ENCODE peak calls at places on chromosomes 6 and 20, in ten cellular contexts. S is uterus, B is tibial nerve, Y is heart left ventricle, O is IMR-90, R is spleen, F is HCT116, K is stomach, N is ovary, C is testis. H is an unnamed sample.

GRCh38 chr20:48736636-48737035 is 91.2 kb downstream of the PREX1 start:
- DNase-seq in C (no peak), N (no peak), B (no peak), K (no peak), F (no peak), S (no peak), O (no peak), R (no peak), Y (no peak), H (no peak)

GRCh38 chr6:85390105-85390728 is 59.7 kb upstream of the NT5E start:
- DNase-seq in Y (no peak), R (no peak), S (no peak), C (no peak), O (peak; percentile 22), N (no peak), F (no peak), B (no peak), K (no peak), H (no peak)

GRCh38 chr6:30329331-30329730 is 2.6 kb downstream of the TRIM39 start:
- DNase-seq in O (no peak), Y (peak; percentile 37), N (no peak), F (no peak), K (peak; percentile 30), R (peak; percentile 90), S (no peak), C (no peak), B (no peak), H (no peak)

GRCh38 chr6:110490110-110490509 is 13.7 kb upstream of the SLC22A16 start:
- DNase-seq in C (no peak), N (no peak), O (no peak), S (no peak), F (no peak), B (no peak), K (no peak), Y (no peak), R (no peak), H (no peak)

GRCh38 chr6:163457637-163458561 is 43.4 kb downstream of the QKI start:
- DNase-seq in F (no peak), Y (peak; percentile 53), C (no peak), B (peak; percentile 43), K (no peak), R (no peak), S (no peak), N (no peak), O (peak; percentile 95), H (peak; percentile 68)

GRCh38 chr6:156846845-156847599 is 69.8 kb downstream of the ARID1B start:
- DNase-seq in B (no peak), C (no peak), F (no peak), O (no peak), K (no peak), Y (no peak), R (no peak), N (no peak), S (no peak), H (no peak)

GRCh38 chr20:49615401-49616153 is 47.6 kb upstream of the PTGIS start:
- DNase-seq in R (peak; percentile 79), N (no peak), O (no peak), C (peak; percentile 63), F (no peak), Y (peak; percentile 88), K (peak; percentile 81), S (no peak), B (no peak), H (peak; percentile 84)

GRCh38 chr6:8914700-8915099 is 479.4 kb upstream of the SLC35B3 start:
- DNase-seq in F (no peak), C (no peak), R (no peak), B (no peak), Y (no peak), N (no peak), O (no peak), S (no peak), K (no peak), H (no peak)

DNA sequence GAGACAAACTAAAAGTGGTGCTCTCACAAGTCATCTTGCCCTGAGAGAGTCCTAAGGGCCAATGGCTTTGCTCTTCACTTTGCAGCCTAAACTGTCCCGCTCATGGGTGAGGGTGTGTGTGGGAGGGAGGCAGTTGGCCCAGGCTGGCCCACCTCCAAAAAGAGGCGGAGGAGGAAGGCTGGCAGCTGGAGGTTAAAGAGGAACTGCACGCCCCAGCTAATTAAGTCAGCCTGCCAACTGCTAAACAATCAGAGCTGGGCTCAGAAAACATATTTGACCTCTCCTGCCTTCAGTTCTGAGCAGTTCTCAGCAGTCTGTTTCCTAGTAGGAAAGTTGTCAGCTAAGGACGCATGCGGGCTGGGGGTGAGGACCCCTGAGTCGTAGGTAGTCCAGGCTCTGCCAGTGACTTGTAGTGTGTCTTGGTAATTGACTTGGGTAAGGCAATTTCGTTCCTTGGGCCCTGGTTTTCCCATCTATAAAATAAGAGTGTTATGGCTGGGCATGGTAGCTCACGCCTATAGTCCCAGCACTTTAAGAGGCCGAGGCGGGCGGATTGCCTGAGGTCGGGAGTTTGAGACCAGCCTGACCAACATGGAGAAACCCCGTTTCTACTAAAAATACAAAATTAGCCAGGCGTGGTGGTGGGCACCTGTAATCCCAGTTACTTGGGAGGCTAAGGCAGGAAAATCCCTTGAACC is 17.0 kb downstream of the GSS start:
- DNase-seq in N (no peak), Y (peak; percentile 77), C (peak; percentile 83), K (peak; percentile 91), R (no peak), F (no peak), S (peak; percentile 27), B (peak; percentile 53), O (no peak), H (peak; percentile 37)
- H3K27ac ChIP-seq in N (no peak overlapping the region), Y (no peak overlapping the region), C (no peak overlapping the region), K (peak overlapping the region; percentile 79), R (peak overlapping the region; percentile 57), F (no peak overlapping the region), S (peak overlapping the region; percentile 33), B (peak overlapping the region; percentile 17), O (no peak overlapping the region), H (no peak overlapping the region)

GRCh38 chr6:113184736-113185135 is 672.4 kb upstream of the MARCKS start:
- DNase-seq in K (no peak), Y (peak; percentile 75), B (no peak), O (peak; percentile 9), C (no peak), S (no peak), F (no peak), N (no peak), R (no peak), H (no peak)

GRCh38 chr6:113185299-113185698 is 671.8 kb upstream of the MARCKS start:
- DNase-seq in K (no peak), O (peak; percentile 48), F (no peak), R (no peak), S (no peak), B (no peak), N (no peak), Y (no peak), C (no peak), H (no peak)

GRCh38 chr6:113181164-113181563 is 676.0 kb upstream of the MARCKS start:
- DNase-seq in F (no peak), N (no peak), R (no peak), Y (no peak), K (no peak), S (no peak), O (no peak), B (no peak), C (no peak), H (no peak)

GRCh38 chr6:113182370-113183141 is 674.6 kb upstream of the MARCKS start:
- DNase-seq in F (no peak), C (no peak), K (no peak), N (no peak), B (no peak), S (no peak), Y (no peak), R (no peak), O (peak; percentile 83), H (no peak)

GRCh38 chr6:113184291-113184690 is 672.9 kb upstream of the MARCKS start:
- DNase-seq in S (no peak), K (no peak), C (no peak), F (no peak), Y (no peak), R (no peak), B (no peak), N (no peak), O (peak; percentile 94), H (no peak)
- TF ChIP-seq CTCF in S (no peak), K (no peak), C (no peak), F (no peak), Y (no peak), R (no peak), B (no peak), N (no peak), O (peak; percentile 41), H (no peak)

DNA sequence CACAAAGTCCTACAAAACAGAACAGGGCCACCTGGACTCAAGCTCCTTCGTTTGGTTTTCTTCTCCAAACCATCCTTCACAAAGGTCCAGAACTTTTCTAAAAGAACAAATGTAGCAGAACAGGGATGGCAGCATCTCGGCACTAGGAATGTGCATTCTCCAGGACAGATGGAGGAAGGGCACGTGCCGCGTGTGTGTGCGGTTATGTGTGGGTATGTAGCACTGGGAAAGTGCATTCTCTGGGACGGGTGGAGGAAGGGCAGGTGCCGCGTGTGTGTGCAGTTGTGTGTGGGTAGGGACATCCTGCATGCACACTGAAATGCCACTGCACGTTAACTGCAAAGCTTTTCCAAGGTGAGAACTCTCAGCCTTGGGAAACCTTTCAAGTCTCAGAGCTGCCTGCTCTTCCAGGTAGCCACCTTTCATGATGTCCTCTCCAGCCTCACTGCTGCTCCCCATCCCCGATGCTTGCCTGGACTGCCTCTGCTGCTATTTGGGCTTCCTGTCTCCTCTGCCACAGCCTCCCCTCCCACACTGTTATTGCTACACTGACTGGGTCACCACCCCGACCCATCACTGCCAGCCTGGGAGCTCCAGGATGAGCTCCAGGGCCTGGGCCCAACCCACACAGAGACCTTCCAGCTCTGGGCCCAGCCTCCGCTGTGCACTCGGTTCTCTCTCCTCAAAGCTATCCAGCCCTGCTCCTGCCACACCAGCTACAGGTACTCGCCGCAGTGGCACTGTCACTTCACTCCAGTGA is 47.6 kb downstream of the EZR start:
- DNase-seq in N (no peak), F (no peak), O (no peak), R (no peak), B (no peak), S (no peak), Y (no peak), C (no peak), K (no peak), H (no peak)
- TF ChIP-seq POLR2A in N (no peak), F (no peak), O (no peak), R (no peak), B (no peak), S (no peak), Y (no peak), C (no peak), K (no peak), H (no peak)

GRCh38 chr6:111562271-111562670 is 43.4 kb downstream of the TRAF3IP2 start:
- DNase-seq in B (no peak), N (no peak), K (no peak), O (no peak), F (no peak), S (no peak), C (no peak), R (no peak), Y (no peak), H (no peak)

GRCh38 chr6:111565316-111566221 is 40.1 kb downstream of the TRAF3IP2 start:
- DNase-seq in B (no peak), S (no peak), Y (no peak), R (no peak), K (no peak), C (no peak), F (no peak), N (no peak), O (no peak), H (no peak)

GRCh38 chr6:111566222-111566717 is 39.4 kb downstream of the TRAF3IP2 start:
- DNase-seq in N (no peak), F (no peak), O (peak; percentile 44), C (no peak), B (no peak), S (no peak), K (no peak), R (no peak), Y (no peak), H (no peak)

GRCh38 chr6:111564482-111564945 is 41.2 kb downstream of the TRAF3IP2 start:
- DNase-seq in N (no peak), F (no peak), C (peak; percentile 43), R (no peak), K (no peak), O (peak; percentile 74), Y (peak; percentile 88), B (no peak), S (peak; percentile 71), H (peak; percentile 92)

GRCh38 chr6:111563581-111563980 is 42.1 kb downstream of the TRAF3IP2 start:
- DNase-seq in N (no peak), K (no peak), B (no peak), S (no peak), R (no peak), O (no peak), C (no peak), Y (no peak), F (no peak), H (no peak)
- H3K27ac ChIP-seq in N (no peak overlapping the region), K (no peak overlapping the region), B (no peak overlapping the region), S (peak overlapping the region; percentile 93), R (no peak overlapping the region), O (no peak overlapping the region), C (no peak overlapping the region), Y (no peak overlapping the region), F (no peak overlapping the region), H (peak overlapping the region; percentile 79)